ENCODE peak calls at places on chromosomes 13 and 19, in four cellular contexts. R, P, T and Z are unnamed samples.

GRCh38 chr19:54518844-54519243 is 16.2 kb downstream of the LAIR2 start:
- DNase-seq in R (no peak), T (no peak), P (peak), Z (no peak)

GRCh38 chr13:98207411-98207810 is 30.3 kb upstream of the RNF113B start:
- DNase-seq in P (peak), T (no peak), R (no peak), Z (no peak)

GRCh38 chr13:46479691-46480090 is 73.3 kb upstream of the LRCH1 start:
- DNase-seq in P (no peak), T (no peak), R (no peak), Z (no peak)

GRCh38 chr13:99067160-99067985 is 89.5 kb upstream of the DOCK9 start:
- DNase-seq in P (peak), T (peak), R (no peak), Z (peak)

GRCh38 chr13:31887311-31887710 is 144.3 kb upstream of the FRY start:
- DNase-seq in R (no peak), P (no peak), T (no peak), Z (no peak)

GRCh38 chr19:3034194-3034844 is 5.2 kb upstream of the TLE2 start:
- DNase-seq in T (no peak), P (no peak), R (no peak), Z (no peak)

GRCh38 chr13:34017231-34017630 is 199.3 kb downstream of the RFC3 start:
- DNase-seq in P (peak), R (no peak), T (no peak), Z (no peak)

GRCh38 chr19:1513492-1514294 is 874 bp upstream of the ADAMTSL5 start:
- DNase-seq in T (peak), R (no peak), P (peak), Z (peak)

GRCh38 chr19:21022996-21023395 is 2.5 kb downstream of the ZNF430 start:
- DNase-seq in R (no peak), T (no peak), P (peak), Z (no peak)

GRCh38 chr13:109412232-109412935 is 374.0 kb downstream of the IRS2 start:
- DNase-seq in R (peak), P (peak), T (peak), Z (no peak)

GRCh38 chr19:5154799-5155426 is 185.7 kb downstream of the PTPRS start:
- DNase-seq in T (no peak), R (peak), P (no peak), Z (no peak)

GRCh38 chr19:5154129-5154798 is 185.4 kb downstream of the KDM4B start:
- DNase-seq in R (no peak), P (no peak), T (peak), Z (peak)

GRCh38 chr19:5156231-5156986 is 184.2 kb downstream of the PTPRS start:
- DNase-seq in T (no peak), R (no peak), P (no peak), Z (no peak)

GRCh38 chr19:5155586-5156210 is 184.9 kb downstream of the PTPRS start:
- DNase-seq in R (peak), T (no peak), P (no peak), Z (no peak)

DNA sequence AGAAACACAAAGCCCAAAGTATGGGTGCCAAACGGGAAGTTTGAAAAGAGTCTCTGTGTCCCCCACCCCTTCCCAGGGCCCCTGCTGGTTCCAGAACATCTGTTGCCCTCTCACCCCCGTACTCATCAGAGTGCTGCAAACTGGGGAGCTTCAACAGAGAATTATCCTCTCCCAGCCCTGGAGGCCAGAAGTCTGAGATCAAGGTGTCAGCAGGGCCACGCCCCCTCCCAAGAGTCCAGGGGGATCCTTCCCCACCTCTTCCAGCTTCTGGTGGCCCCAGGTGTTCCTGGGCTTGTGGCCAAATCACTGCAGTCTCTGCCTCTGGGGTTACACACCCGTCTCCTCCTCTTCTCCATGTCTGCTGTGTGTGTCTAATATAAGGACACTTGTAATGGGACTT is 183.4 kb downstream of the PTPRS start:
- DNase-seq in T (no peak), P (no peak), R (no peak), Z (no peak)
- H3K4me3 ChIP-seq in T (no peak), P (no peak), R (no peak), Z (no peak)

GRCh38 chr13:97109841-97110492 is 112.2 kb upstream of the MBNL2 start:
- DNase-seq in P (peak), T (peak), R (peak), Z (peak)
- H3K4me3 ChIP-seq in P (no peak), T (no peak), R (no peak), Z (no peak)

GRCh38 chr19:35155981-35156672 is 1.6 kb downstream of the FXYD5 start:
- DNase-seq in P (no peak), R (no peak), T (no peak), Z (no peak)
- H3K4me3 ChIP-seq in P (no peak), R (no peak), T (no peak), Z (peak)

DNA sequence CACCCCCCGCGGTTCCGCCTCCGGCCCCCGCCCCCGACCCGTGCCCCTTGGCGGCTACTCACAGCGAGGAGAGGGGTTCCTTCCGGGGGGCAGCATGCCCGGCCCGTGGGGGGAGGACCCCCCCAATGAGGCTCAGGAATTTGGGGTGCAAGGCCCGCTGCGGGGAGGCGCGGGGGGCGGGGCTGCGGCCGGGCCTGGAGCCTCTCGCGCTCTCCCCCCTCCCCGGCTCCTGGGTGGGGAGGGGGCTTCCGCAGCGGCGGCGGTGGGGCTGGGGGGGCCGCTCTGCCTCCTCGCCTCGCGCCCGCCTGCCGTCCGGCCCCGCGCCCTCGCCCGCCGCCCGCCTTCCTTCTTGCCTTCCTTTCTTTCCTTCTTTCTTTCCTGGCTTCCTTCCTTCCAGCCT is 353 bp downstream of the LRRC4B start:
- DNase-seq in T (no peak), R (no peak), P (no peak), Z (no peak)
- H3K4me3 ChIP-seq in T (peak), R (no peak), P (no peak), Z (no peak)